ENCODE peak calls at places on chromosomes 4 and X, in eight cellular contexts. C, J, D, H, L, R, U and A are unnamed samples.

GRCh38 chr4:19993222-19993621 is 258.5 kb upstream of the SLIT2 start:
- DNase-seq in C (no peak), J (no peak), D (no peak), H (peak), L (no peak), R (no peak), U (no peak), A (no peak)

GRCh38 chr4:112517067-112517588 is 1.1 kb upstream of the NEUROG2 start:
- DNase-seq in C (no peak), J (no peak), D (no peak), H (no peak), L (no peak), R (peak), U (no peak), A (no peak)

GRCh38 chrX:16785247-16786138 is 773 bp upstream of the TXLNG start:
- DNase-seq in C (no peak), J (no peak), D (no peak), H (no peak), L (peak), R (no peak), U (no peak), A (peak)

GRCh38 chr4:171676555-171677215 is 136.5 kb upstream of the GALNTL6 start:
- DNase-seq in C (no peak), J (no peak), D (no peak), H (no peak), L (no peak), R (no peak), U (no peak), A (no peak)

GRCh38 chrX:57587607-57588006 is 4.2 kb upstream of the ZXDB start:
- DNase-seq in C (no peak), J (no peak), D (no peak), H (no peak), L (no peak), R (no peak), U (no peak), A (no peak)

GRCh38 chr4:98687876-98688275 is 29.5 kb upstream of the TSPAN5 start:
- DNase-seq in C (no peak), J (no peak), D (peak), H (peak), L (no peak), R (no peak), U (no peak), A (no peak)

GRCh38 chrX:21479695-21480280 is 105.6 kb downstream of the CNKSR2 start:
- DNase-seq in C (peak), J (peak), D (peak), H (peak), L (no peak), R (no peak), U (no peak), A (peak)

GRCh38 chrX:15988661-15989603 is 134.3 kb upstream of the AP1S2 start:
- DNase-seq in C (peak), J (peak), D (peak), H (peak), L (no peak), R (no peak), U (no peak), A (peak)

GRCh38 chr4:6343950-6344408 is 74.3 kb downstream of the WFS1 start:
- DNase-seq in C (peak), J (peak), D (peak), H (peak), L (no peak), R (no peak), U (no peak), A (peak)

GRCh38 chrX:47078129-47079043 is at the start of gene RGN:
- DNase-seq in C (no peak), J (peak), D (no peak), H (no peak), L (no peak), R (peak), U (no peak), A (peak)

GRCh38 chr4:30600246-30600645 is 119.9 kb upstream of the PCDH7 start:
- DNase-seq in C (no peak), J (no peak), D (peak), H (no peak), L (no peak), R (no peak), U (no peak), A (no peak)

GRCh38 chr4:108834167-108834566 is 71.3 kb upstream of the ETNPPL start:
- DNase-seq in C (no peak), J (no peak), D (peak), H (peak), L (no peak), R (no peak), U (no peak), A (no peak)

GRCh38 chr4:145075742-145076472 is 22.1 kb downstream of the ANAPC10 start:
- DNase-seq in C (no peak), J (no peak), D (no peak), H (no peak), L (no peak), R (no peak), U (no peak), A (no peak)

GRCh38 chrX:119272882-119273806 is 37.1 kb downstream of the PGRMC1 start:
- DNase-seq in C (no peak), J (no peak), D (peak), H (peak), L (no peak), R (peak), U (peak), A (peak)

GRCh38 chr4:6916587-6917444 is 7.2 kb downstream of the TBC1D14 start:
- DNase-seq in C (no peak), J (no peak), D (peak), H (no peak), L (peak), R (peak), U (no peak), A (peak)

GRCh38 chrX:1727531-1728027 is 112.7 kb downstream of the ASMT start:
- DNase-seq in C (peak), J (no peak), D (peak), H (no peak), L (no peak), R (peak), U (no peak), A (peak)

GRCh38 chrX:125439194-125439849 is 119.7 kb downstream of the TEX13C start:
- DNase-seq in C (no peak), J (no peak), D (no peak), H (no peak), L (no peak), R (no peak), U (no peak), A (peak)

GRCh38 chrX:386239-386767 is 404 bp downstream of the PPP2R3B start:
- DNase-seq in C (no peak), J (no peak), D (no peak), H (no peak), L (no peak), R (no peak), U (no peak), A (peak)

GRCh38 chr4:1751919-1752283 is 30.6 kb downstream of the TACC3 start:
- DNase-seq in C (no peak), J (no peak), D (no peak), H (no peak), L (no peak), R (no peak), U (no peak), A (no peak)

GRCh38 chr4:77047037-77047436 is 28.8 kb downstream of the CCNI start:
- DNase-seq in C (no peak), J (no peak), D (no peak), H (no peak), L (no peak), R (no peak), U (no peak), A (peak)